ENCODE peak calls at places on chromosome 6, in five cellular contexts. C, T, V, U and Q are unnamed samples.

GRCh38 chr6:45637611-45638257 is 260.0 kb upstream of the SUPT3H start:
- DNase-seq in C (no peak), T (no peak), V (no peak), U (no peak), Q (peak)

GRCh38 chr6:84825461-84825860 is 61.1 kb upstream of the TBX18 start:
- DNase-seq in C (peak), T (no peak), V (peak), U (no peak), Q (no peak)

GRCh38 chr6:111484655-111484974 is 1.6 kb upstream of the REV3L start:
- DNase-seq in C (no peak), T (peak), V (no peak), U (no peak), Q (no peak)

GRCh38 chr6:37653933-37654565 is 43.6 kb downstream of the MDGA1 start:
- DNase-seq in C (peak), T (peak), V (peak), U (peak), Q (no peak)

GRCh38 chr6:14178083-14178445 is 60.5 kb downstream of the CD83 start:
- DNase-seq in C (no peak), T (no peak), V (no peak), U (no peak), Q (no peak)

GRCh38 chr6:161498359-161498758 is 224.5 kb upstream of the AGPAT4 start:
- DNase-seq in C (no peak), T (peak), V (peak), U (no peak), Q (no peak)

GRCh38 chr6:13859871-13860555 is 45.7 kb upstream of the MCUR1 start:
- DNase-seq in C (no peak), T (no peak), V (no peak), U (no peak), Q (no peak)

GRCh38 chr6:1601616-1602355 is 7.9 kb upstream of the FOXC1 start:
- DNase-seq in C (no peak), T (no peak), V (no peak), U (no peak), Q (no peak)

GRCh38 chr6:43669922-43670622 is 17.5 kb downstream of the MRPS18A start:
- DNase-seq in C (no peak), T (no peak), V (peak), U (no peak), Q (no peak)

GRCh38 chr6:7697820-7698623 is 27.9 kb upstream of the BMP6 start:
- DNase-seq in C (peak), T (peak), V (no peak), U (peak), Q (no peak)

GRCh38 chr6:1767481-1768246 is 157.9 kb downstream of the FOXC1 start:
- DNase-seq in C (peak), T (peak), V (no peak), U (no peak), Q (no peak)

GRCh38 chr6:157455731-157456523 is 74.9 kb downstream of the ZDHHC14 start:
- DNase-seq in C (peak), T (no peak), V (peak), U (no peak), Q (no peak)

GRCh38 chr6:14372738-14373484 is 255.3 kb downstream of the CD83 start:
- DNase-seq in C (no peak), T (no peak), V (no peak), U (no peak), Q (no peak)

GRCh38 chr6:125022391-125022989 is 60.3 kb downstream of the RNF217 start:
- DNase-seq in C (peak), T (no peak), V (peak), U (no peak), Q (no peak)

GRCh38 chr6:166412156-166412910 is 29.6 kb upstream of the MPC1 start:
- DNase-seq in C (no peak), T (no peak), V (no peak), U (no peak), Q (no peak)

GRCh38 chr6:111944541-111944940 is 71.3 kb upstream of the FYN start:
- DNase-seq in C (no peak), T (no peak), V (no peak), U (no peak), Q (no peak)

GRCh38 chr6:137240168-137240567 is 21.0 kb upstream of the IFNGR1 start:
- DNase-seq in C (no peak), T (peak), V (no peak), U (no peak), Q (no peak)

GRCh38 chr6:14379568-14379967 is 262.0 kb downstream of the CD83 start:
- DNase-seq in C (no peak), T (no peak), V (no peak), U (no peak), Q (no peak)

GRCh38 chr6:137309078-137309762 is 90.0 kb upstream of the IFNGR1 start:
- DNase-seq in C (peak), T (peak), V (peak), U (peak), Q (peak)

GRCh38 chr6:23655502-23655901 is 470.5 kb upstream of the NRSN1 start:
- DNase-seq in C (no peak), T (no peak), V (no peak), U (no peak), Q (no peak)

GRCh38 chr6:31660998-31661866 is 654 bp upstream of the C6orf47 start:
- DNase-seq in C (no peak), T (peak), V (peak), U (no peak), Q (no peak)

GRCh38 chr6:27720607-27721580 is 191.3 kb downstream of the OR2B2 start:
- DNase-seq in C (peak), T (peak), V (peak), U (no peak), Q (no peak)

GRCh38 chr6:134351615-134352474 is 33.9 kb upstream of the SGK1 start:
- DNase-seq in C (no peak), T (peak), V (no peak), U (no peak), Q (no peak)

GRCh38 chr6:8556370-8557018 is 121.1 kb upstream of the SLC35B3 start:
- DNase-seq in C (no peak), T (peak), V (no peak), U (no peak), Q (no peak)

GRCh38 chr6:164417537-164417936 is 891.9 kb downstream of the C6orf118 start:
- DNase-seq in C (no peak), T (no peak), V (no peak), U (no peak), Q (no peak)

GRCh38 chr6:446418-447366 is 55.1 kb downstream of the IRF4 start:
- DNase-seq in C (no peak), T (no peak), V (no peak), U (no peak), Q (no peak)

GRCh38 chr6:181049-181654 is 111.1 kb upstream of the DUSP22 start:
- DNase-seq in C (no peak), T (no peak), V (no peak), U (no peak), Q (no peak)

GRCh38 chr6:145139451-145139850 is 595.9 kb downstream of the EPM2A start:
- DNase-seq in C (no peak), T (peak), V (no peak), U (no peak), Q (no peak)

GRCh38 chr6:15911753-15912504 is 217.0 kb upstream of the MYLIP start:
- DNase-seq in C (no peak), T (no peak), V (no peak), U (no peak), Q (no peak)

GRCh38 chr6:105326216-105326615 is 76.7 kb downstream of the PREP start:
- DNase-seq in C (peak), T (peak), V (no peak), U (peak), Q (peak)

GRCh38 chr6:162942860-162943259 is 215.1 kb downstream of the PACRG start:
- DNase-seq in C (no peak), T (peak), V (no peak), U (no peak), Q (no peak)

GRCh38 chr6:35729722-35730121 is 7.1 kb upstream of the ARMC12 start:
- DNase-seq in C (no peak), T (no peak), V (no peak), U (no peak), Q (no peak)

GRCh38 chr6:79812195-79812594 is 135.2 kb downstream of the ELOVL4 start:
- DNase-seq in C (no peak), T (no peak), V (no peak), U (no peak), Q (no peak)

GRCh38 chr6:131139599-131139998 is 4.3 kb downstream of the AKAP7 start:
- DNase-seq in C (no peak), T (no peak), V (no peak), U (no peak), Q (no peak)

GRCh38 chr6:33710296-33711121 is 991 bp downstream of the UQCC2 start:
- DNase-seq in C (no peak), T (no peak), V (peak), U (no peak), Q (no peak)

GRCh38 chr6:33713786-33714185 is 2.3 kb upstream of the UQCC2 start:
- DNase-seq in C (no peak), T (no peak), V (no peak), U (no peak), Q (no peak)

GRCh38 chr6:33709605-33710295 is 1.8 kb downstream of the UQCC2 start:
- DNase-seq in C (no peak), T (no peak), V (no peak), U (no peak), Q (no peak)

GRCh38 chr6:33712914-33713313 is 1.4 kb upstream of the UQCC2 start:
- DNase-seq in C (no peak), T (no peak), V (no peak), U (no peak), Q (no peak)

DNA sequence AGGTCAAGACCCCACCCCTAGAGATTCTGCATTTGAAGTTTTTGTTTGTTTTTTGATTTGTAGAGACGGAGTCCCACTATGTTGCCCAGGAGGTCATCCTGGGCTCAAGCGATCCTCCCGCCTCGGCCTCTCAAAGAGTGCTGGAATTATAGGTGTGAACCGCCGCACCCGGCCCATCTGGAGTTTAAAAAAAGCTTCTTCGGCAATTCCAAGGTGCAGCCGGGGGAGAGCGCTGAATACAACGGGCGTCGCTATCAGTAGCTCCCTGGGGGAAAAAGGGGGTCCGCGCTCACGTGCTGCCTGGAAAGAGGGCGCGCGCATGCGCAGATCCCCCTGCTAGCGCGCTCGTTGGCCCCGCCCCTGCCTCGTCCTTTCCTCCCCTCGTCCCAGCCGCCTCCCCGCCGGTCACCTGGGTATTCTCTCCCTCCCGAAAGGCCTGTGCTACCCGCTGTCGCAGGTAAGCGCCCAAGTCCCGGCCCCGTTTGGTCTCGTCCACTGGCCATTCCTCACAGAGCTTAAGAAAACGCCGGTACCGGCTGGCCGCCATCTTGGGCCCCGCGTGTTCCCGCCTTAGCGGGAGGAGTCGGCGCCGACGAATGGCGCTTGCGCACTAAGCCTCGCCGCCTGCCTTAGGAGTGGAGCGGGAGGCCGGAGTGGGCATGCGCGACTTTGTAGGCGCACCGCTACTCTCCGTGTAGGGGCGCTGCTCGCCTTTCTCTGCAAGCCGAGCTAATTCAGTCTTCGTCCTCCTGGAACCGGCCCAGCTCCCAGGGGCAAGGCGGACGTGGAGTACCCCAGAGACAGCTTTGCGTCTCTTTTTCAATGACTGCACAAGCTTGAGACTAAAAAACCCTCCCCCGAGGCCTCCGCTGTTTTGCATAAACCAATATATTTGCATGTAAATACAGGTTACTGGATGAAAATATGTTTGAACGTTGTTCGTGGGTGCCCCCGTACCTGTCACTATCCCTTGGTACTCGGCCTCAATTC is at the start of gene UQCC2:
- DNase-seq in C (peak), T (peak), V (peak), U (peak), Q (peak)
- TF ChIP-seq POLR2A in C (peak), T (peak), V (peak), U (peak), Q (peak)

DNA sequence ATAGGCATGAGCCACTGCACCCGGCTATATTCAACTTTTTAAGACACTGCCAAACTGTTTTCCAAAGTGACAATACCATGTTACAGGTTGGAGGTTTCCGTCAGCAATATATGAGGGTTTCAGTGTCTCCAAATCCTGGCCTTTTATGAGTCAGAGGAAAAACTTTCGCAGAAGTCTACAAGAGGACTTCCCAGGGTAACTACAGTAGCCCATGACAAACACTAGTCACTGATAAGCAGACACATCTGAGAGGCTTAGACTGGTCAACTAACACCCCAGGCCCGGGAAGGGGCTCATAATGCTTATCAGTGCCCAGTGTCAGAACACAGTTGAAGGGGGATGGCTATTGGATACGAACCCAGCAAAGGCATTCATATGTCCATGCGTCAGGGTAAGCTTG is 85.4 kb downstream of the SOX4 start:
- DNase-seq in C (peak), T (peak), V (peak), U (no peak), Q (no peak)
- TF ChIP-seq CTCF in C (no peak), T (no peak), V (no peak), U (no peak), Q (no peak)

DNA sequence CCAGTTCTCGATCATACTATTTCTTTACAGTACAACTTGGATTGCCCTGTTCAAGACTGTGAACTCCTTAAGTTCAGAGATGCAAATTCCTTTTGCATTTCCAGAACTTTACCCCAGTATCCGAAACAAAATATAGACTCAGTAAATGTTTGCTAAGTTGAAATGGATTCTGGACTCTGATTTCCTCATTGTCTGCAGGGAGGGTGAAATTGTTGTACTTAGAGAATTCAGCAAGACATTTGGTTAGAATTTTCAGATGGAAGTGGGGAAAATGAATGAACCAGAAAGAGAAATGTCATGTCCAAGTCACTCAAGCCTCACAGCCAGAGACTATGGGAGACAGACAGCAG is 14.0 kb downstream of the NEDD9 start:
- DNase-seq in C (no peak), T (no peak), V (no peak), U (no peak), Q (no peak)
- H3K4me3 ChIP-seq in C (no peak), T (no peak), V (no peak), U (no peak), Q (no peak)

GRCh38 chr6:90296346-90297123 is at the start of gene BACH2:
- DNase-seq in C (peak), T (peak), V (peak), U (peak), Q (peak)
- TF ChIP-seq POLR2A in C (no peak), T (peak), V (no peak), U (no peak), Q (peak)

DNA sequence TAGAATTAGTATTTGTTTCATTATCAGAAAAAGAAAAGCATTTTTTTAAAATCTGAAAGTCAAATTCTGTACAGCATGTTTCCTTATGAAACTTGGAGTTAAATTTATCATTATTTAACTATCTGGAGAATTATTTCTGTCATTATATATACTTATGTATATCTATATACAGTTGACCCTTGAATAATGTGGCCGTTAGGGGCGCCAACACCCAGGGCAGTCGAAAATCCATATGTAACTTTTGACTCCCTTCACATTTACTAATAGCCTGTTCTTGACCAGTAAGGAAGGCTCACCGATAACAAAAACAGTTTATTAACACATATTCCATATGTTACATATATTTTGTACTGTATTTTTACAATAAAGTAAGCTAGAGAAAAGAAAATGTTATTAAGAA is 341.2 kb downstream of the ADGRB3 start:
- DNase-seq in C (no peak), T (no peak), V (peak), U (no peak), Q (no peak)
- TF ChIP-seq CTCF in C (no peak), T (peak), V (no peak), U (no peak), Q (no peak)

DNA sequence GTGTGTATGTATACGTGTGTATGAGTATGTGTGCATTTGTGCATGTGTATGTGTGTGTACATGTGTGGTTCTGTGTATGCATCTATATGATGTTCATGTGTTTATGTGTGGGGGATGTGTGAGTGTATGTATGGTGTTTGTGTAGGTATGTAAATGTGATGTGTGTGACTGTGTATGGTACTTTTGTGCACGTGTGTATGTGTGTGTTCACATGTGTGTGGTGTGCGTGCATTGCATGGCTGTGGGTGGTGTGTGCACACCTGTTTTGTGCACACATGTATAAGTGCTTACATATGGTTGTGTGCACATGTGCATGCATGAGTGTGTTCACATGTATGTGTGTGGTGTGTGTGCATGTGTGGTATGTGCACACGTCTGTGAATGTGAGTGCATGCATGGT is 6.2 kb downstream of the THBS2 start:
- DNase-seq in C (no peak), T (no peak), V (no peak), U (peak), Q (no peak)
- H3K4me3 ChIP-seq in C (no peak), T (no peak), V (no peak), U (no peak), Q (no peak)